ENCODE peak calls at places on chromosomes 6 and 20, in six cellular contexts. One of them, this sample, is unnamed. For H3K4me1, the result is how much of the 10 kb centered on the place peaks cover.

GRCh38 chr20:60882776-60883303 is 369.2 kb upstream of the CDH4 start:
- DNase-seq in MM.1S: no peak
- DNase-seq in cardiac muscle cell: no peak
- DNase-seq in adrenal gland: no peak
- DNase-seq in body of pancreas: no peak
- DNase-seq in Panc1: no peak
- DNase-seq in this sample: no peak

GRCh38 chr6:1256435-1257008 is 55.4 kb upstream of the FOXQ1 start:
- DNase-seq in MM.1S: no peak
- DNase-seq in cardiac muscle cell: no peak
- DNase-seq in adrenal gland: no peak
- DNase-seq in body of pancreas: no peak
- DNase-seq in Panc1: no peak
- DNase-seq in this sample: no peak

GRCh38 chr6:23659125-23659524 is 466.9 kb upstream of the NRSN1 start:
- DNase-seq in cardiac muscle cell: peak
- DNase-seq in MM.1S: no peak
- DNase-seq in Panc1: no peak
- DNase-seq in adrenal gland: no peak
- DNase-seq in body of pancreas: no peak
- DNase-seq in this sample: no peak

GRCh38 chr6:43185391-43185790 is 3.4 kb downstream of the CUL9 start:
- DNase-seq in Panc1: no peak
- DNase-seq in body of pancreas: no peak
- DNase-seq in cardiac muscle cell: no peak
- DNase-seq in MM.1S: no peak
- DNase-seq in adrenal gland: no peak
- DNase-seq in this sample: no peak

GRCh38 chr6:6883011-6883410 is 224.8 kb upstream of the RREB1 start:
- DNase-seq in cardiac muscle cell: no peak
- DNase-seq in MM.1S: no peak
- DNase-seq in adrenal gland: no peak
- DNase-seq in Panc1: no peak
- DNase-seq in body of pancreas: no peak
- DNase-seq in this sample: no peak

GRCh38 chr20:50200482-50201104 is 10.0 kb downstream of the CEBPB start:
- DNase-seq in cardiac muscle cell: no peak
- DNase-seq in MM.1S: no peak
- DNase-seq in adrenal gland: no peak
- DNase-seq in body of pancreas: peak
- DNase-seq in Panc1: no peak
- DNase-seq in this sample: no peak

GRCh38 chr6:161128680-161129196 is 137.2 kb downstream of the MAP3K4 start:
- DNase-seq in adrenal gland: no peak
- DNase-seq in cardiac muscle cell: no peak
- DNase-seq in Panc1: peak
- DNase-seq in MM.1S: no peak
- DNase-seq in body of pancreas: no peak
- DNase-seq in this sample: no peak

GRCh38 chr6:145887969-145888368 is 73.4 kb upstream of the FBXO30 start:
- DNase-seq in body of pancreas: no peak
- DNase-seq in adrenal gland: no peak
- DNase-seq in Panc1: no peak
- DNase-seq in MM.1S: no peak
- DNase-seq in cardiac muscle cell: no peak
- DNase-seq in this sample: no peak

GRCh38 chr20:37436527-37436926 is 84.5 kb upstream of the NNAT start:
- DNase-seq in MM.1S: no peak
- DNase-seq in adrenal gland: no peak
- DNase-seq in cardiac muscle cell: no peak
- DNase-seq in body of pancreas: no peak
- DNase-seq in Panc1: no peak
- DNase-seq in this sample: no peak

GRCh38 chr20:43316271-43316670 is 126.6 kb upstream of the PTPRT start:
- DNase-seq in adrenal gland: no peak
- DNase-seq in Panc1: no peak
- DNase-seq in MM.1S: no peak
- DNase-seq in cardiac muscle cell: no peak
- DNase-seq in body of pancreas: no peak
- DNase-seq in this sample: no peak

GRCh38 chr6:120198033-120198432 is 848.5 kb upstream of the MAN1A1 start:
- DNase-seq in cardiac muscle cell: peak
- DNase-seq in MM.1S: no peak
- DNase-seq in body of pancreas: no peak
- DNase-seq in adrenal gland: peak
- DNase-seq in Panc1: no peak
- DNase-seq in this sample: no peak

GRCh38 chr20:20683922-20684321 is 28.5 kb downstream of the RALGAPA2 start:
- DNase-seq in adrenal gland: no peak
- DNase-seq in cardiac muscle cell: no peak
- DNase-seq in body of pancreas: no peak
- DNase-seq in Panc1: no peak
- DNase-seq in MM.1S: no peak
- DNase-seq in this sample: no peak

GRCh38 chr6:52213127-52213526 is 27.0 kb downstream of the IL17A start:
- DNase-seq in cardiac muscle cell: no peak
- DNase-seq in Panc1: no peak
- DNase-seq in MM.1S: peak
- DNase-seq in body of pancreas: no peak
- DNase-seq in adrenal gland: no peak
- DNase-seq in this sample: no peak

GRCh38 chr20:60877071-60877470 is 375.0 kb upstream of the CDH4 start:
- DNase-seq in Panc1: no peak
- DNase-seq in MM.1S: no peak
- DNase-seq in cardiac muscle cell: no peak
- DNase-seq in body of pancreas: no peak
- DNase-seq in adrenal gland: no peak
- DNase-seq in this sample: no peak

GRCh38 chr20:56871691-56872090 is 242.6 kb downstream of the TFAP2C start:
- DNase-seq in MM.1S: no peak
- DNase-seq in Panc1: no peak
- DNase-seq in cardiac muscle cell: no peak
- DNase-seq in adrenal gland: no peak
- DNase-seq in body of pancreas: no peak
- DNase-seq in this sample: no peak

GRCh38 chr20:57474816-57475215 is 50.1 kb downstream of the CTCFL start:
- DNase-seq in body of pancreas: no peak
- DNase-seq in Panc1: no peak
- DNase-seq in MM.1S: no peak
- DNase-seq in adrenal gland: no peak
- DNase-seq in cardiac muscle cell: no peak
- DNase-seq in this sample: no peak

GRCh38 chr6:70180904-70181599 is 121.8 kb downstream of the COL9A1 start:
- DNase-seq in body of pancreas: no peak
- DNase-seq in adrenal gland: no peak
- DNase-seq in Panc1: no peak
- DNase-seq in cardiac muscle cell: no peak
- DNase-seq in MM.1S: no peak
- DNase-seq in this sample: no peak

GRCh38 chr20:8718214-8718613 is 350.7 kb upstream of the PLCB4 start:
- DNase-seq in MM.1S: no peak
- DNase-seq in adrenal gland: no peak
- DNase-seq in cardiac muscle cell: no peak
- DNase-seq in Panc1: no peak
- DNase-seq in body of pancreas: no peak
- DNase-seq in this sample: no peak

GRCh38 chr6:13101409-13101808 is 226.9 kb downstream of the TBC1D7 start:
- DNase-seq in MM.1S: no peak
- DNase-seq in adrenal gland: no peak
- DNase-seq in cardiac muscle cell: no peak
- DNase-seq in body of pancreas: no peak
- DNase-seq in Panc1: no peak
- DNase-seq in this sample: no peak

GRCh38 chr20:45407067-45407745 is 883 bp upstream of the DBNDD2 start:
- DNase-seq in adrenal gland: peak
- DNase-seq in body of pancreas: peak
- DNase-seq in cardiac muscle cell: peak
- DNase-seq in MM.1S: no peak
- DNase-seq in Panc1: no peak
- DNase-seq in this sample: no peak

DNA sequence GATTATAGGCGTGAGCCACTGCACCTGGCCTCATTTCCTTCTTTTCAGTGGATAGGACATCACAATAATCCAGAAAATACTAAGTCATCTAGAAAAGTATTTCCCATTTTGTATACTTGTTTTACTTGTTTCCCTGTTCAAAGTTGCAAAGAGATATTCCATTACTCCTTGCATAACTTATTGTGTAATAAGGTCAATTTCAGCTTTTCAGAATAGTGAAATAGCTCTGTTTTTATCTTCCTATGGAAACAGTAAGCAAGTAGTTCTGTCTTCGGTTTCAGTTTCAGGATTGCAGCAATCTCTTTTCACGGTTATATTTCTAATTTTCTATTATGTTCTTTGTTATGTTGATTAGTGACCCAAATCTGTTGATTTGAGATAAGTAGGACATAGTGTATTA is 6.0 kb downstream of the STX11 start:
- DNase-seq in body of pancreas: no peak
- DNase-seq in adrenal gland: no peak
- DNase-seq in Panc1: no peak
- DNase-seq in cardiac muscle cell: no peak
- DNase-seq in MM.1S: peak
- DNase-seq in this sample: no peak
- H3K4me1 ChIP-seq in body of pancreas: under half
- H3K4me1 ChIP-seq in adrenal gland: under half
- H3K4me1 ChIP-seq in Panc1: under half
- H3K4me1 ChIP-seq in cardiac muscle cell: under half
- H3K4me1 ChIP-seq in MM.1S: under half
- H3K4me1 ChIP-seq in this sample: under half

DNA sequence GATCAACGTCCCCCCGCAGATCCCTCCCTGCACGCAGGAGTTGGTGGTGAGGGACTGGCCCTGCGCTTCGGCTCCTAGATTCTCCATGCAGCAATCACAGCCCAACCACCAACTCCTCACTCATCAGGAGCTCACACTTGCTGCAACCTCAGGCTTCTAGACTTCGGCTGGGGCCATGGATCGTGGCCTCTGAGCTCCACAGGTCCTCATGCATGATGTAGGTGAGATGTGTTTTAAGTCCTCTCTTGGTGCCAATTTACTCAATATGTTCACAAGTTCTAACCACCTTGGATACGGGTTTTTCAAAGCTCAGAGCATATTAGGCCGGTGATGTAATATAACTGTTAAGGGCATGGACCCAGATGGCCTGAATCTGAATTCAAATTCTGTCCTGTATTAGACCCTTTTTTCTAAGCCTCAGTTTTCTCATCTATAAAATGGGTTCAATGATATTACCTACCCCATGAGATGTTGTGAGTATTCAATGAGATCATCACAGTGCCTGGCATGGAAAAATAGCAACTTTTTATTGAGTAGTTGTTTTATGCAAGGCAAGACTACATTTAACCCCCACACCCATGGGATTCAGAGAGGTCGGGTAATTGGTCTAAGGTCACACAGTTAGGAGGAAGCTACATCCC is 31.0 kb downstream of the SUN5 start:
- DNase-seq in adrenal gland: no peak
- DNase-seq in MM.1S: no peak
- DNase-seq in Panc1: no peak
- DNase-seq in body of pancreas: no peak
- DNase-seq in cardiac muscle cell: no peak
- DNase-seq in this sample: no peak
- H3K27ac ChIP-seq in adrenal gland: no peak
- H3K27ac ChIP-seq in MM.1S: no peak
- H3K27ac ChIP-seq in Panc1: no peak
- H3K27ac ChIP-seq in body of pancreas: no peak
- H3K27ac ChIP-seq in cardiac muscle cell: peak
- H3K27ac ChIP-seq in this sample: no peak

DNA sequence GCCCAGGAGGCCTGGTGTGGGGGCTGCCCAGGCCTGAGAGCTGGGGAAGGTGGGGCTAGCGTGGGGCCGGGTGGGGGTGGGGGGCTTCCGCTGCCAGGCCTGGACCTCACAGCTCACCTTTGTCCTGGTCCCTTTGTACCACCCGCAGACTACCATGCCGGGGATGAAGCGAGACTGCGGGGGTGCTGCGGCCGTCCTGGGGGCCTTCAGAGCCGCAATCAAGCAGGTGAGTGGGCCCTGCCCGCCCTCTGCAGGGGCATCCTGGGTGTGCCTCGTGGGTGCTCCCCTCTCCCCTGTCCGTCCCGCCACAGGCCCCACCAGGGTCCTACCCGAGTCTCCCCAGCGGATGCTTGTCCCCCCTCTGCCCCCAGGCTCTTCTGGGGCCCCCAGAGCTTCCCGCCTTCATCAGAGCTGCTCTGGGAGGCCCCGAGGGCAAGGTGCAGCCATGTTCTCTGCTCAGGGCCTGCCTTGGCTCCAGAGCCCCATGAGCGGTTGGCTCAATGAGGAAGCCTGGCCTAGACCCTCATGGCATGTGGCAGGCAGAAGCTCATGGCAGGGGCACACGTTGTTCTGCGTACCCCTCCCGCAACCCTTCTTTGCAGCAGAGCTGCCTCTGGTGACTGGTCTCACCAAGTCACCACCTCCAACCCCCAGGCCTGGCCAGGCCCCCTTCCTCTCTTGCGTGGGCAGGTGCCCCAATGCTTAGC is 14.5 kb downstream of the NPEPL1 start:
- DNase-seq in body of pancreas: peak
- DNase-seq in cardiac muscle cell: no peak
- DNase-seq in MM.1S: no peak
- DNase-seq in Panc1: no peak
- DNase-seq in adrenal gland: peak
- DNase-seq in this sample: peak
- H3K4me1 ChIP-seq in body of pancreas: under half
- H3K4me1 ChIP-seq in cardiac muscle cell: under half
- H3K4me1 ChIP-seq in MM.1S: under half
- H3K4me1 ChIP-seq in Panc1: under half
- H3K4me1 ChIP-seq in adrenal gland: under half
- H3K4me1 ChIP-seq in this sample: under half

GRCh38 chr6:5534643-5535042 is 273.3 kb downstream of the FARS2 start:
- DNase-seq in body of pancreas: no peak
- DNase-seq in Panc1: no peak
- DNase-seq in MM.1S: no peak
- DNase-seq in cardiac muscle cell: no peak
- DNase-seq in adrenal gland: no peak
- DNase-seq in this sample: no peak
- H3K27ac ChIP-seq in body of pancreas: no peak
- H3K27ac ChIP-seq in Panc1: no peak
- H3K27ac ChIP-seq in MM.1S: no peak
- H3K27ac ChIP-seq in cardiac muscle cell: no peak
- H3K27ac ChIP-seq in adrenal gland: no peak
- H3K27ac ChIP-seq in this sample: no peak

GRCh38 chr20:25045343-25045712 is 12.6 kb downstream of the ACSS1 start:
- DNase-seq in MM.1S: no peak
- DNase-seq in Panc1: no peak
- DNase-seq in adrenal gland: no peak
- DNase-seq in cardiac muscle cell: no peak
- DNase-seq in body of pancreas: peak
- DNase-seq in this sample: no peak
- H3K4me1 ChIP-seq in MM.1S: under half
- H3K4me1 ChIP-seq in Panc1: under half
- H3K4me1 ChIP-seq in adrenal gland: under half
- H3K4me1 ChIP-seq in cardiac muscle cell: under half
- H3K4me1 ChIP-seq in body of pancreas: half or more
- H3K4me1 ChIP-seq in this sample: under half